ENCODE peak calls at places on chromosomes 2 and 18, in nine cellular contexts. C, V, T, S, E, O, A, Y and M are unnamed samples.

GRCh38 chr18:47591429-47591828 is 339.0 kb downstream of the SMAD2 start:
- DNase-seq in C (no peak), V (no peak), T (no peak), S (no peak), E (no peak), O (no peak), A (no peak), Y (no peak), M (no peak)

GRCh38 chr2:95275151-95275515 is 884 bp downstream of the PROM2 start:
- DNase-seq in C (no peak), V (no peak), T (peak), S (no peak), E (no peak), O (no peak), A (peak), Y (no peak), M (no peak)

GRCh38 chr2:29105375-29105774 is 9.8 kb upstream of the CLIP4 start:
- DNase-seq in C (no peak), V (no peak), T (no peak), S (no peak), E (peak), O (no peak), A (no peak), Y (no peak), M (no peak)

GRCh38 chr2:45435316-45435715 is 175.8 kb downstream of the SRBD1 start:
- DNase-seq in C (peak), V (no peak), T (no peak), S (peak), E (no peak), O (peak), A (no peak), Y (no peak), M (no peak)

GRCh38 chr2:159073256-159073655 is 104.8 kb downstream of the TANC1 start:
- DNase-seq in C (no peak), V (no peak), T (no peak), S (no peak), E (no peak), O (peak), A (no peak), Y (no peak), M (no peak)

GRCh38 chr2:23475036-23475435 is 90.1 kb downstream of the KLHL29 start:
- DNase-seq in C (no peak), V (no peak), T (no peak), S (no peak), E (peak), O (no peak), A (no peak), Y (no peak), M (no peak)

GRCh38 chr2:55961318-55961911 is 37.8 kb upstream of the EFEMP1 start:
- DNase-seq in C (peak), V (no peak), T (peak), S (no peak), E (peak), O (peak), A (no peak), Y (peak), M (no peak)

GRCh38 chr18:44996261-44996660 is 315.6 kb downstream of the SETBP1 start:
- DNase-seq in C (no peak), V (no peak), T (no peak), S (no peak), E (no peak), O (no peak), A (no peak), Y (no peak), M (no peak)

GRCh38 chr2:18299423-18300212 is 260.8 kb downstream of the RDH14 start:
- DNase-seq in C (no peak), V (peak), T (no peak), S (no peak), E (peak), O (peak), A (no peak), Y (peak), M (no peak)

GRCh38 chr2:187514930-187515329 is 39.3 kb downstream of the TFPI start:
- DNase-seq in C (no peak), V (no peak), T (no peak), S (no peak), E (no peak), O (no peak), A (no peak), Y (no peak), M (no peak)

GRCh38 chr2:23077599-23077998 is 307.4 kb upstream of the KLHL29 start:
- DNase-seq in C (no peak), V (no peak), T (no peak), S (no peak), E (no peak), O (peak), A (no peak), Y (no peak), M (no peak)

GRCh38 chr18:67515987-67516431 is 511 bp downstream of the DSEL start:
- DNase-seq in C (peak), V (peak), T (peak), S (peak), E (peak), O (peak), A (peak), Y (peak), M (peak)

GRCh38 chr2:149490296-149490695 is 97.3 kb downstream of the MMADHC start:
- DNase-seq in C (peak), V (no peak), T (no peak), S (no peak), E (peak), O (no peak), A (no peak), Y (no peak), M (no peak)

GRCh38 chr2:139142252-139142651 is 362.1 kb upstream of the NXPH2 start:
- DNase-seq in C (no peak), V (peak), T (no peak), S (no peak), E (peak), O (peak), A (no peak), Y (no peak), M (no peak)

GRCh38 chr2:135004005-135004746 is 43.1 kb downstream of the MAP3K19 start:
- DNase-seq in C (peak), V (peak), T (peak), S (peak), E (peak), O (peak), A (peak), Y (peak), M (peak)

GRCh38 chr2:85540131-85540587 is 1.2 kb downstream of the MAT2A start:
- DNase-seq in C (no peak), V (no peak), T (no peak), S (no peak), E (no peak), O (peak), A (no peak), Y (no peak), M (no peak)

GRCh38 chr2:72813841-72814240 is 12.0 kb downstream of the EXOC6B start:
- DNase-seq in C (no peak), V (no peak), T (no peak), S (no peak), E (no peak), O (peak), A (no peak), Y (no peak), M (no peak)

GRCh38 chr18:2515908-2516625 is 55.2 kb downstream of the METTL4 start:
- DNase-seq in C (no peak), V (no peak), T (no peak), S (no peak), E (no peak), O (peak), A (no peak), Y (peak), M (peak)

GRCh38 chr2:101806123-101806522 is 108.6 kb downstream of the MAP4K4 start:
- DNase-seq in C (no peak), V (no peak), T (no peak), S (no peak), E (peak), O (peak), A (no peak), Y (peak), M (no peak)

GRCh38 chr18:79965119-79965902 is 868 bp downstream of the HSBP1L1 start:
- DNase-seq in C (peak), V (no peak), T (peak), S (peak), E (peak), O (peak), A (peak), Y (peak), M (peak)

GRCh38 chr2:216551234-216551633 is 52.6 kb downstream of the RPL37A start:
- DNase-seq in C (no peak), V (no peak), T (no peak), S (no peak), E (no peak), O (peak), A (peak), Y (no peak), M (no peak)

GRCh38 chr2:74583504-74583903 is 29.0 kb downstream of the DOK1 start:
- DNase-seq in C (no peak), V (no peak), T (no peak), S (no peak), E (peak), O (no peak), A (no peak), Y (peak), M (no peak)

GRCh38 chr18:22005191-22005824 is 164.1 kb upstream of the GATA6 start:
- DNase-seq in C (no peak), V (no peak), T (no peak), S (no peak), E (no peak), O (no peak), A (no peak), Y (no peak), M (no peak)

GRCh38 chr2:178553047-178553446 is 72.8 kb downstream of the PLEKHA3 start:
- DNase-seq in C (no peak), V (no peak), T (no peak), S (no peak), E (no peak), O (peak), A (no peak), Y (peak), M (no peak)

GRCh38 chr2:139369423-139370409 is 589.5 kb upstream of the NXPH2 start:
- DNase-seq in C (no peak), V (no peak), T (no peak), S (no peak), E (peak), O (no peak), A (no peak), Y (no peak), M (no peak)

GRCh38 chr2:191710411-191710900 is 32.5 kb downstream of the NABP1 start:
- DNase-seq in C (no peak), V (no peak), T (no peak), S (no peak), E (no peak), O (peak), A (no peak), Y (no peak), M (no peak)

GRCh38 chr2:56130463-56131070 is 53.2 kb upstream of the CCDC85A start:
- DNase-seq in C (peak), V (peak), T (no peak), S (peak), E (peak), O (peak), A (no peak), Y (peak), M (no peak)

GRCh38 chr18:58789856-58790255 is 74.8 kb upstream of the ZNF532 start:
- DNase-seq in C (no peak), V (no peak), T (no peak), S (no peak), E (no peak), O (no peak), A (no peak), Y (no peak), M (no peak)

GRCh38 chr2:188984126-188984525 is 10.0 kb downstream of the COL3A1 start:
- DNase-seq in C (no peak), V (no peak), T (no peak), S (no peak), E (peak), O (peak), A (no peak), Y (no peak), M (no peak)

GRCh38 chr18:6561029-6561861 is 146.5 kb upstream of the L3MBTL4 start:
- DNase-seq in C (no peak), V (no peak), T (peak), S (no peak), E (no peak), O (no peak), A (peak), Y (no peak), M (no peak)

DNA sequence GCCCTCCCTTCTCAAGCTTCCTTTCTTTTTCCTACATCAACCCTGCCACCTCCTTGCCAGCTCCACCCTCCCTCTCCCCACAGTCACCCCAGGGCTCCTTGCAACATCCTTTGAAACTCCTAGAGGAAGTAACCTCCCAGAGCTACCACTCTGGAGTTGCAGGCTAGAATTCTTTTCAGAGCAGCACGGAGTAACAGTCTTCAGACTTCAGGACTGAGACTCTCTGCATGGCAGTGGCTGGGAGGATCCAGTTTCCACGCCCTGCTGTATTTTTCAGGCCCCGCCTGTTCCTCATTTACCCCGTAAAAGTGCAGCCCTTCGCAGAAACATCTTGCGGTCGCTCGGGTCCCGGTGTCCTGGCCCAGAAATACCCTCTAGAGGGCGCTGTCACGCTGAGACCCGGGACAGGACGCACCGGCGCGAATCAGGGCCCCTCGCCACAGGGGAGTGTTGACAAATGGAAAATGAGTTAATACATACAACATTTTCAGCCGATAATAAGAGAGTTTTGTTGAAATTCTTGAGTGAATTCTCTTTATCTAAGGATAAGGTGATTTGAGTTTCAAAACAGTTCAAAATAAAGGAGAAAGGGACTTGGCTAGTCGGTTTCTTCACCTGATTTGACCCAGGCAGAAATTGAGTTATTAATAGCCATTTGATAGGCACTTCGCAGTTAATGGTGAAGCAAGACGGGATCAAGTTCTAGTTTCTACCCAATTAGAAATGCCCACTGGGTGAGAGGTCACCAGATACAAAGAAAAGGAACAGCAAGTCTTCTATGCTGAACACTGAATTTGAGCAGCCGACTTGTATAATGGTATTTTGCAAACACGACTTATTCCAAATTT is 18.5 kb upstream of the NTSR2 start:
- DNase-seq in C (peak), V (peak), T (peak), S (peak), E (peak), O (peak), A (peak), Y (peak), M (peak)
- TF ChIP-seq CTCF in C (peak), V (peak), T (peak), S (peak), E (peak), O (peak), A (no peak), Y (peak), M (peak)

DNA sequence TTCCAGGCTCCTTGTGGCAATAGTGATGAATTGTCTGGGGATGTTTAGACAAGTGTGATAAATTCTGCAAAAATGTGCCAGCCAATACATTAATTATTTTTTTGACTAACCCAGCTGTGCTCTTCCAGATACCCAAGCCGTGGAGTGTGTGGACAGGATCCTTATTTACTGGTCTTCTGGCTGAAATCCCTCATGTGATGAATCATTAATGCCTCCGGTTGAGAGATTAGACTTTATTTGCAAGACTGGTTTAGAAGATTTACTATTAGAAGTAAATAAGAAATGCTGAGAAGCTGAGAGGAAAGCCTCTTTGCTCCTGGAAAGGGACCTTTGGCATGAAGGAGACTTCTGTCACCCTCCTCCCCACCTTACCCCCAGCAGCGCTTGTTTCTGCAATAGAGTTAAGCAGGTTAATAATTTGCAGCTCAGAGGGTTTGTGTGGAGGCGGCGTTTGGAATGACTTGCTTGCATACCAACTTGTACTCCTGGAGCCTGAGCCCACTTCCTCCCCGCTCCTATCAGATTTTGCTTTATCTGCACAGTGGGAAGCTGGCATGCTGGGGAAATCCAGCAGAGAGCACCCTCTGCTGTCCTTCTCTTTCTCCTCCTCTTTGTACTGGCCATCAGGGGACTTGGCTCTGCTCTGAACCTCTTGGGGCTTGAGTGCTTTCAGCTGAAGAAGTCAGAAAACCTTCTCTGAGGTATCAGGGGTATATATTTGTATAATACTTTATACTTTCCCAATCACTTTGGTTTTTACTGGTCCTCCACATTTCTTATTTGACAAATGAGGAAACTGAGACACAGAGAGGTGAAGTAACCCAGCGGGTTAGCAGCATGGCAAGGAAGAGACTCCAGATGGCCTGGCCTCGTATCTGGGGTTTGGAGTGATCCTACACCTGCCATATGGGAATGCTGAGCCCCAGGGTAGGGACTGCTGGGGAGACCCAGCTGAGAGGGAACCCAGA is 16.3 kb downstream of the SLC3A1 start:
- DNase-seq in C (peak), V (peak), T (peak), S (peak), E (peak), O (peak), A (peak), Y (peak), M (no peak)
- TF ChIP-seq CTCF in C (peak), V (no peak), T (no peak), S (peak), E (peak), O (peak), A (no peak), Y (peak), M (no peak)

GRCh38 chr2:1143129-1143528 is 192.5 kb downstream of the SNTG2 start:
- DNase-seq in C (no peak), V (no peak), T (no peak), S (no peak), E (no peak), O (no peak), A (no peak), Y (no peak), M (no peak)

GRCh38 chr2:1150724-1151511 is 200.3 kb downstream of the SNTG2 start:
- DNase-seq in C (no peak), V (no peak), T (no peak), S (no peak), E (no peak), O (no peak), A (no peak), Y (no peak), M (no peak)

GRCh38 chr2:1153959-1154358 is 203.3 kb downstream of the SNTG2 start:
- DNase-seq in C (no peak), V (no peak), T (no peak), S (no peak), E (no peak), O (no peak), A (no peak), Y (no peak), M (no peak)

GRCh38 chr2:1152375-1152774 is 201.7 kb downstream of the SNTG2 start:
- DNase-seq in C (no peak), V (no peak), T (no peak), S (no peak), E (no peak), O (no peak), A (no peak), Y (no peak), M (no peak)

DNA sequence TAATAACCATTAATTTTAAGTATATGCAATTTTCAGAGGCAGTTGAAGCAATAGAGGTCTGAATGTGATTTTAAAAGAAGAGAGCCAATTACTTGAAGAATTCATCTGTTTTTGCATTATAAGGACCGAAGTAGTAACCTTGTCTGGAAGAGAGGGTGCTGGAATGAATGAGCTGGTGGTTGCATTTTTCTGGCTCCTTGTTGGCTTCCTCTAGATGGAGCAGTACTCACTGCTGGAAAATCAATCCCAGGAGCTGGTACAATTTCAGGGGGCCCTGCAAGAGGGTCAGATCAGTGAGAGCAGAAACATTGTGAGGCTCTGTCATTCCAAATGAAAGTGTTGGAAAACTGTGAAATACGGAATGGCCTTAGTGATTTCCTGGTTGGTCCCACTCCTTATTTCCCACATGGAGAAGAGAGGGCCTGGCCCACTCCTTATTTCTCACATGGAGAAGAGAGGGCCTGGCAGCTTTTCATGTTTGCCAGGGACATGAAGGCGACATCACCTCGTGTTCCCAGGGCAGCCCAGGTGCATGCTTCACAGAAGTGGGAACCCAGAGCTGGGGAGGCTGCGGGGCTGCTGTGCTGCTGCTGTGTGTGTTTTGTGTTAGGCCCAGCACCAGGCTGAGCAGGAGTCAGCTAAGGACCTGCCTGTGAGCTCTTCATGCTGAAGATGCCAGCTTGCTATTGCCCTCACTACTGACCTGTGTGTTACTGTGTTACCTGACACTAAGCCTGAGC is 197.4 kb downstream of the SNTG2 start:
- DNase-seq in C (no peak), V (no peak), T (no peak), S (no peak), E (peak), O (no peak), A (no peak), Y (no peak), M (no peak)
- TF ChIP-seq CTCF in C (no peak), V (no peak), T (no peak), S (no peak), E (peak), O (no peak), A (no peak), Y (no peak), M (no peak)

GRCh38 chr18:474416-474815 is 26.1 kb downstream of the COLEC12 start:
- DNase-seq in C (no peak), V (no peak), T (no peak), S (no peak), E (peak), O (no peak), A (no peak), Y (no peak), M (no peak)

GRCh38 chr18:477565-477964 is 22.9 kb downstream of the COLEC12 start:
- DNase-seq in C (no peak), V (no peak), T (no peak), S (no peak), E (peak), O (no peak), A (peak), Y (peak), M (no peak)

GRCh38 chr18:478679-479078 is 21.8 kb downstream of the COLEC12 start:
- DNase-seq in C (no peak), V (no peak), T (no peak), S (no peak), E (no peak), O (no peak), A (no peak), Y (no peak), M (no peak)

GRCh38 chr18:475202-475624 is 25.3 kb downstream of the COLEC12 start:
- DNase-seq in C (no peak), V (peak), T (no peak), S (no peak), E (peak), O (no peak), A (no peak), Y (no peak), M (no peak)

DNA sequence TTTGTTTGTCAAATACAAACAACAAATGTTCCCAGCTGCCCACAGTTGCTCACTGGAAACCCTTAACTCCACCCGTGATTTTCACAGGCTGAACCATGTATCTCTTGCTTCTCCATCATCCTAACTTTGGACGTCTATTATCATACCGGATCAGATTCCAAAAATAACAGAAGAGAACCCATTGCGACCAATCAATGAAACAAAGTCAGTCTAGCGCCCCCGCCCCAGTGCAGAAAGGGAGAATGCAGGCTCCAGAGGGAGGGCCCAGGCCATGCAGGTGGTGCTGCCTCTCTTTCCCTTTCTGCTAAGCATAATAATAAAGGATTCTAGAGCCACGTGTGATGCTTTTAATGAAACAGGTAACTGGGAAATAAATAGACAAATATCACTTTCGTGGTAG is 24.1 kb downstream of the COLEC12 start:
- DNase-seq in C (no peak), V (no peak), T (no peak), S (no peak), E (peak), O (no peak), A (no peak), Y (no peak), M (no peak)
- TF ChIP-seq CTCF in C (no peak), V (no peak), T (no peak), S (no peak), E (peak), O (no peak), A (no peak), Y (no peak), M (no peak)